ENCODE peak calls at places on chromosomes 13 and 19, in seven cellular contexts. One of them, this sample, is unnamed.

GRCh38 chr13:40794414-40795368 is 5.3 kb downstream of the SLC25A15 start:
- DNase-seq in fibroblast of lung: no peak
- DNase-seq in heart right ventricle: no peak
- DNase-seq in keratinocyte: no peak
- DNase-seq in uterus: no peak
- DNase-seq in fibroblast of pulmonary artery: no peak
- DNase-seq in A549: no peak
- DNase-seq in this sample: no peak

GRCh38 chr13:113061271-113061625 is 44.3 kb upstream of the F7 start:
- DNase-seq in fibroblast of lung: no peak
- DNase-seq in keratinocyte: no peak
- DNase-seq in A549: no peak
- DNase-seq in uterus: no peak
- DNase-seq in heart right ventricle: no peak
- DNase-seq in fibroblast of pulmonary artery: no peak
- DNase-seq in this sample: no peak

GRCh38 chr13:75850915-75851314 is 214.8 kb downstream of the LMO7 start:
- DNase-seq in fibroblast of lung: no peak
- DNase-seq in keratinocyte: no peak
- DNase-seq in heart right ventricle: no peak
- DNase-seq in fibroblast of pulmonary artery: no peak
- DNase-seq in uterus: no peak
- DNase-seq in A549: no peak
- DNase-seq in this sample: no peak

GRCh38 chr13:96958286-96958891 is 35.9 kb downstream of the OXGR1 start:
- DNase-seq in A549: no peak
- DNase-seq in keratinocyte: no peak
- DNase-seq in uterus: no peak
- DNase-seq in fibroblast of lung: peak
- DNase-seq in fibroblast of pulmonary artery: peak
- DNase-seq in heart right ventricle: no peak
- DNase-seq in this sample: peak

GRCh38 chr13:100541882-100542545 is 46.6 kb downstream of the GGACT start:
- DNase-seq in uterus: no peak
- DNase-seq in fibroblast of pulmonary artery: no peak
- DNase-seq in A549: no peak
- DNase-seq in fibroblast of lung: no peak
- DNase-seq in heart right ventricle: no peak
- DNase-seq in keratinocyte: no peak
- DNase-seq in this sample: no peak

GRCh38 chr19:30664358-30665058 is 292.3 kb downstream of the ZNF536 start:
- DNase-seq in A549: no peak
- DNase-seq in uterus: no peak
- DNase-seq in fibroblast of pulmonary artery: no peak
- DNase-seq in heart right ventricle: peak
- DNase-seq in fibroblast of lung: peak
- DNase-seq in keratinocyte: no peak
- DNase-seq in this sample: peak

GRCh38 chr13:34654203-34654602 is 287.9 kb upstream of the NBEA start:
- DNase-seq in A549: no peak
- DNase-seq in heart right ventricle: no peak
- DNase-seq in keratinocyte: no peak
- DNase-seq in fibroblast of pulmonary artery: no peak
- DNase-seq in fibroblast of lung: no peak
- DNase-seq in uterus: no peak
- DNase-seq in this sample: no peak

GRCh38 chr13:95677564-95678386 is 836 bp downstream of the DNAJC3 start:
- DNase-seq in heart right ventricle: peak
- DNase-seq in A549: peak
- DNase-seq in fibroblast of pulmonary artery: peak
- DNase-seq in uterus: peak
- DNase-seq in fibroblast of lung: peak
- DNase-seq in keratinocyte: no peak
- DNase-seq in this sample: peak

GRCh38 chr13:60520902-60521563 is 124.0 kb downstream of the TDRD3 start:
- DNase-seq in keratinocyte: no peak
- DNase-seq in fibroblast of lung: no peak
- DNase-seq in A549: no peak
- DNase-seq in heart right ventricle: no peak
- DNase-seq in fibroblast of pulmonary artery: no peak
- DNase-seq in uterus: no peak
- DNase-seq in this sample: no peak

GRCh38 chr19:34480971-34481821 is at the start of gene WTIP:
- DNase-seq in heart right ventricle: peak
- DNase-seq in fibroblast of pulmonary artery: peak
- DNase-seq in uterus: peak
- DNase-seq in fibroblast of lung: peak
- DNase-seq in A549: peak
- DNase-seq in keratinocyte: peak
- DNase-seq in this sample: peak

GRCh38 chr19:30073152-30074000 is 131.3 kb downstream of the URI1 start:
- DNase-seq in A549: no peak
- DNase-seq in fibroblast of pulmonary artery: no peak
- DNase-seq in heart right ventricle: no peak
- DNase-seq in fibroblast of lung: no peak
- DNase-seq in uterus: no peak
- DNase-seq in keratinocyte: no peak
- DNase-seq in this sample: no peak

GRCh38 chr19:28468701-28469459 is 744.1 kb downstream of the UQCRFS1 start:
- DNase-seq in fibroblast of lung: no peak
- DNase-seq in keratinocyte: no peak
- DNase-seq in A549: no peak
- DNase-seq in heart right ventricle: no peak
- DNase-seq in fibroblast of pulmonary artery: peak
- DNase-seq in uterus: no peak
- DNase-seq in this sample: peak
- H3K4me3 ChIP-seq in fibroblast of lung: no peak
- H3K4me3 ChIP-seq in keratinocyte: no peak
- H3K4me3 ChIP-seq in A549: no peak
- H3K4me3 ChIP-seq in heart right ventricle: no peak
- H3K4me3 ChIP-seq in fibroblast of pulmonary artery: no peak
- H3K4me3 ChIP-seq in uterus: no peak
- H3K4me3 ChIP-seq in this sample: peak

GRCh38 chr19:48117515-48118330 is 7.1 kb upstream of the PLA2G4C start:
- DNase-seq in keratinocyte: no peak
- DNase-seq in fibroblast of pulmonary artery: no peak
- DNase-seq in A549: no peak
- DNase-seq in fibroblast of lung: no peak
- DNase-seq in uterus: no peak
- DNase-seq in heart right ventricle: no peak
- DNase-seq in this sample: no peak
- TF ChIP-seq CTCF in keratinocyte: no peak
- TF ChIP-seq CTCF in fibroblast of pulmonary artery: no peak
- TF ChIP-seq CTCF in A549: peak
- TF ChIP-seq CTCF in fibroblast of lung: no peak
- TF ChIP-seq CTCF in uterus: no peak
- TF ChIP-seq CTCF in heart right ventricle: no peak
- TF ChIP-seq CTCF in this sample: no peak

DNA sequence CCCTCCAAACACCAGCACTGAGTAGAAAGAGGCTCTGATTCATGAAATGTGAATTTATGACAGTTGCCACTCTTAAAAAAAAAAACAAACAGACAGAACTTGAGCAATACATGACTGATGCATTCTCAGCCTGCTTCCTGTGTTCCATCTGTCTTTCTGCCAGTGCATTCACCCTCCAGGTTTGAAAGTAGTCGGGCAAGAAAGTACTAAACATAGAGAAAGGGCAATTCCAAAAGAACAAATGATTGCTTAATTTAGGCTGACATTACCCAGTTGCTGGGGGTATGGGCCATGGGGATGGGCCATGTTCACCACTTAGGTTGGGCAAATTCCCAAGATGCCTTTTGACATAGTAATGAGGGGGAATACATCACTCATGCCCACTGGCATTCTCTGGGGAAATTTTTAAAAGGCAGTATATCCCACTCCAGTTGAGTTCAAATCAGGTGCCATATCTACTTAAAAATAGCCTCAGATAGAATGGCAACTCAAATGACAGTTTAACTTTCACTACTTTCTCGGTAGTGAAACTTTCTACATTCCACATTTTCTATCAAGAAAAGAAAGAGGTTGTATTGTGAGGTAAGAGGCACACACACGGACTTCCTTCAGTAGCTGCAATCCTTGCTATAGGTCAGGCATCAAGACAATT is 5.5 kb downstream of the STARD13 start:
- DNase-seq in fibroblast of lung: peak
- DNase-seq in fibroblast of pulmonary artery: peak
- DNase-seq in heart right ventricle: no peak
- DNase-seq in A549: peak
- DNase-seq in uterus: no peak
- DNase-seq in keratinocyte: peak
- DNase-seq in this sample: peak
- H3K4me3 ChIP-seq in fibroblast of lung: no peak
- H3K4me3 ChIP-seq in fibroblast of pulmonary artery: no peak
- H3K4me3 ChIP-seq in heart right ventricle: no peak
- H3K4me3 ChIP-seq in A549: peak
- H3K4me3 ChIP-seq in uterus: no peak
- H3K4me3 ChIP-seq in keratinocyte: no peak
- H3K4me3 ChIP-seq in this sample: no peak

GRCh38 chr19:33375760-33376159 is 2.3 kb downstream of the CEBPG start:
- DNase-seq in A549: no peak
- DNase-seq in keratinocyte: no peak
- DNase-seq in uterus: peak
- DNase-seq in fibroblast of pulmonary artery: peak
- DNase-seq in fibroblast of lung: no peak
- DNase-seq in heart right ventricle: no peak
- DNase-seq in this sample: peak

GRCh38 chr19:33374406-33374703 is 846 bp downstream of the CEBPG start:
- DNase-seq in heart right ventricle: no peak
- DNase-seq in keratinocyte: no peak
- DNase-seq in fibroblast of lung: peak
- DNase-seq in fibroblast of pulmonary artery: no peak
- DNase-seq in A549: no peak
- DNase-seq in uterus: no peak
- DNase-seq in this sample: peak

GRCh38 chr19:33375156-33375744 is 1.7 kb downstream of the CEBPG start:
- DNase-seq in A549: no peak
- DNase-seq in fibroblast of pulmonary artery: no peak
- DNase-seq in keratinocyte: no peak
- DNase-seq in heart right ventricle: no peak
- DNase-seq in uterus: no peak
- DNase-seq in fibroblast of lung: no peak
- DNase-seq in this sample: no peak

GRCh38 chr19:33376423-33376822 is 2.9 kb downstream of the CEBPG start:
- DNase-seq in A549: peak
- DNase-seq in fibroblast of pulmonary artery: peak
- DNase-seq in heart right ventricle: peak
- DNase-seq in uterus: peak
- DNase-seq in keratinocyte: peak
- DNase-seq in fibroblast of lung: peak
- DNase-seq in this sample: peak

GRCh38 chr19:33373701-33374405 is at the start of gene CEBPG:
- DNase-seq in uterus: peak
- DNase-seq in A549: peak
- DNase-seq in keratinocyte: no peak
- DNase-seq in fibroblast of lung: peak
- DNase-seq in heart right ventricle: peak
- DNase-seq in fibroblast of pulmonary artery: peak
- DNase-seq in this sample: peak
- TF ChIP-seq CTCF in uterus: peak
- TF ChIP-seq CTCF in A549: peak
- TF ChIP-seq CTCF in keratinocyte: no peak
- TF ChIP-seq CTCF in fibroblast of lung: peak
- TF ChIP-seq CTCF in heart right ventricle: no peak
- TF ChIP-seq CTCF in fibroblast of pulmonary artery: no peak
- TF ChIP-seq CTCF in this sample: peak

GRCh38 chr19:6425732-6426686 is 1.4 kb upstream of the KHSRP start:
- DNase-seq in keratinocyte: no peak
- DNase-seq in A549: no peak
- DNase-seq in heart right ventricle: no peak
- DNase-seq in fibroblast of pulmonary artery: no peak
- DNase-seq in fibroblast of lung: no peak
- DNase-seq in uterus: peak
- DNase-seq in this sample: no peak
- H3K4me3 ChIP-seq in keratinocyte: peak
- H3K4me3 ChIP-seq in A549: peak
- H3K4me3 ChIP-seq in heart right ventricle: peak
- H3K4me3 ChIP-seq in fibroblast of pulmonary artery: no peak
- H3K4me3 ChIP-seq in fibroblast of lung: no peak
- H3K4me3 ChIP-seq in uterus: no peak
- H3K4me3 ChIP-seq in this sample: no peak

DNA sequence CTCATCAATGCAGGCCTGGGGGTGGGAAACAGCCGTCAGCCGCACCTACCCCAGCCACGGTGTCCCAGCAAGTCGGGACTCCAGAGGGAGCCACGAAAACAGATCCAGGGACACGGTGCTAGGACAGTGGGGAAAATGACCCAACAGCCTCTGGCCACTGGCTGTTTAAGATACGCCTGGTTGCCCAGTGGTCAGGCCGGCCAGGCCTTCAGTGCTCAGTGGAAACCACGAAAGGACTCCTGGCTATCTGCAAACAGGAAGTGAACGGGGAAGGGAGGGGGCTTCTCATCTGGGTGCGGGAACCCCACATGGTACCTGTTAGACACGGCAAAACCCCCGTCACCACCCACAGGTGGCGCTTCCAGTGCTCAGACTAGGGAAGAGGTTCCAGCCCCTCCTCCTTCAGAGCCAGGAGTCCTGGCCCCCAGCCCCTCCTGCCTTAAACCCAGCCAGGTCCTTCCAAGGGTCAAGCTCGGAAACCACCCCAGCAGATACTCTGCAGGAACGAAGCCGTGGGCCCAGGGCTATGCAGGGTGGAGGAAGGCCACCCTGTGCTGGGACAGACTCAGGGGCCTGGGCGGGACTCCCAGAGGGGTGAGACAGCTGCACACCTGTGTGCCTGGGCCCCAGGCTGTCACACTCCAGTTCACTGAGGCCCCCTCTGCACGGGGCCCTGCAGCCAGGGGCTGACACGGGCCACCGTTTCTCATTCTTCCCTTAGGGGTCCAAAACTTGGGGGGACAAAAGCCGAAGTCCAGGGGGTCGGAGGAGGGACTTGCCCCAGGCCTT is 4.5 kb downstream of the PPP1R12C start:
- DNase-seq in keratinocyte: no peak
- DNase-seq in heart right ventricle: no peak
- DNase-seq in A549: no peak
- DNase-seq in fibroblast of lung: no peak
- DNase-seq in fibroblast of pulmonary artery: no peak
- DNase-seq in uterus: peak
- DNase-seq in this sample: no peak
- TF ChIP-seq CTCF in keratinocyte: no peak
- TF ChIP-seq CTCF in heart right ventricle: no peak
- TF ChIP-seq CTCF in A549: no peak
- TF ChIP-seq CTCF in fibroblast of lung: no peak
- TF ChIP-seq CTCF in fibroblast of pulmonary artery: no peak
- TF ChIP-seq CTCF in uterus: no peak
- TF ChIP-seq CTCF in this sample: no peak

GRCh38 chr13:50001287-50001686 is 4.4 kb downstream of the TRIM13 start:
- DNase-seq in A549: no peak
- DNase-seq in fibroblast of pulmonary artery: no peak
- DNase-seq in fibroblast of lung: no peak
- DNase-seq in uterus: no peak
- DNase-seq in heart right ventricle: no peak
- DNase-seq in keratinocyte: no peak
- DNase-seq in this sample: no peak
- H3K4me3 ChIP-seq in A549: no peak
- H3K4me3 ChIP-seq in fibroblast of pulmonary artery: no peak
- H3K4me3 ChIP-seq in fibroblast of lung: no peak
- H3K4me3 ChIP-seq in uterus: no peak
- H3K4me3 ChIP-seq in heart right ventricle: no peak
- H3K4me3 ChIP-seq in keratinocyte: no peak
- H3K4me3 ChIP-seq in this sample: no peak